ENCODE peak calls at places on chromosomes 13 and 19, in four cellular contexts. One of them, this sample, is unnamed.

GRCh38 chr13:113083402-113084061 is 22.1 kb upstream of the F7 start:
- DNase-seq in right lobe of liver: no peak
- DNase-seq in IMR-90: peak
- DNase-seq in Peyer's patch: no peak
- DNase-seq in this sample: no peak

GRCh38 chr13:26961890-26962615 is 201.5 kb upstream of the GPR12 start:
- DNase-seq in right lobe of liver: peak
- DNase-seq in IMR-90: no peak
- DNase-seq in Peyer's patch: peak
- DNase-seq in this sample: peak

GRCh38 chr19:37466277-37466797 is 907 bp downstream of the ZNF569 start:
- DNase-seq in right lobe of liver: no peak
- DNase-seq in IMR-90: no peak
- DNase-seq in Peyer's patch: no peak
- DNase-seq in this sample: no peak

GRCh38 chr13:79534596-79534995 is 53.6 kb downstream of the NDFIP2 start:
- DNase-seq in right lobe of liver: no peak
- DNase-seq in IMR-90: peak
- DNase-seq in Peyer's patch: no peak
- DNase-seq in this sample: no peak

GRCh38 chr19:15452111-15453047 is 2.6 kb upstream of the WIZ start:
- DNase-seq in right lobe of liver: peak
- DNase-seq in IMR-90: peak
- DNase-seq in Peyer's patch: peak
- DNase-seq in this sample: peak

GRCh38 chr13:80881495-80882482 is 540.9 kb upstream of the SPRY2 start:
- DNase-seq in right lobe of liver: no peak
- DNase-seq in IMR-90: no peak
- DNase-seq in Peyer's patch: no peak
- DNase-seq in this sample: no peak

GRCh38 chr19:29380581-29380980 is 145.2 kb upstream of the VSTM2B start:
- DNase-seq in right lobe of liver: no peak
- DNase-seq in IMR-90: no peak
- DNase-seq in Peyer's patch: peak
- DNase-seq in this sample: no peak

GRCh38 chr13:47484564-47484963 is 516.5 kb downstream of the SUCLA2 start:
- DNase-seq in right lobe of liver: no peak
- DNase-seq in IMR-90: peak
- DNase-seq in Peyer's patch: no peak
- DNase-seq in this sample: no peak

GRCh38 chr19:4232614-4233281 is 3.4 kb downstream of the EBI3 start:
- DNase-seq in right lobe of liver: no peak
- DNase-seq in IMR-90: no peak
- DNase-seq in Peyer's patch: no peak
- DNase-seq in this sample: no peak

GRCh38 chr19:4140237-4140711 is 13.2 kb upstream of the CREB3L3 start:
- DNase-seq in right lobe of liver: no peak
- DNase-seq in IMR-90: peak
- DNase-seq in Peyer's patch: peak
- DNase-seq in this sample: peak

GRCh38 chr19:6803036-6803404 is 30.5 kb downstream of the VAV1 start:
- DNase-seq in right lobe of liver: no peak
- DNase-seq in IMR-90: no peak
- DNase-seq in Peyer's patch: no peak
- DNase-seq in this sample: no peak

GRCh38 chr13:100673376-100673830 is 1.2 kb downstream of the TMTC4 start:
- DNase-seq in right lobe of liver: no peak
- DNase-seq in IMR-90: no peak
- DNase-seq in Peyer's patch: no peak
- DNase-seq in this sample: peak

GRCh38 chr19:37959665-37960114 is 52.7 kb downstream of the SIPA1L3 start:
- DNase-seq in right lobe of liver: no peak
- DNase-seq in IMR-90: no peak
- DNase-seq in Peyer's patch: no peak
- DNase-seq in this sample: no peak

GRCh38 chr13:98299954-98300350 is 122.9 kb upstream of the RNF113B start:
- DNase-seq in right lobe of liver: no peak
- DNase-seq in IMR-90: no peak
- DNase-seq in Peyer's patch: no peak
- DNase-seq in this sample: no peak

GRCh38 chr13:38012096-38012495 is 142.5 kb upstream of the TRPC4 start:
- DNase-seq in right lobe of liver: no peak
- DNase-seq in IMR-90: no peak
- DNase-seq in Peyer's patch: no peak
- DNase-seq in this sample: no peak

GRCh38 chr13:73307481-73307880 is 248.7 kb downstream of the KLF5 start:
- DNase-seq in right lobe of liver: no peak
- DNase-seq in IMR-90: peak
- DNase-seq in Peyer's patch: no peak
- DNase-seq in this sample: no peak

GRCh38 chr13:20997301-20998061 is 63.9 kb downstream of the LATS2 start:
- DNase-seq in right lobe of liver: no peak
- DNase-seq in IMR-90: peak
- DNase-seq in Peyer's patch: no peak
- DNase-seq in this sample: peak

GRCh38 chr19:34490141-34490766 is 8.7 kb downstream of the WTIP start:
- DNase-seq in right lobe of liver: no peak
- DNase-seq in IMR-90: no peak
- DNase-seq in Peyer's patch: no peak
- DNase-seq in this sample: no peak

GRCh38 chr13:99311137-99311536 is 3.9 kb upstream of the GPR183 start:
- DNase-seq in right lobe of liver: no peak
- DNase-seq in IMR-90: peak
- DNase-seq in Peyer's patch: no peak
- DNase-seq in this sample: no peak

GRCh38 chr13:106532111-106532929 is 3.1 kb downstream of the EFNB2 start:
- DNase-seq in right lobe of liver: no peak
- DNase-seq in IMR-90: peak
- DNase-seq in Peyer's patch: peak
- DNase-seq in this sample: no peak

GRCh38 chr13:30355405-30355741 is 48.0 kb upstream of the KATNAL1 start:
- DNase-seq in right lobe of liver: peak
- DNase-seq in IMR-90: no peak
- DNase-seq in Peyer's patch: no peak
- DNase-seq in this sample: peak

GRCh38 chr13:77728265-77728966 is 30.9 kb downstream of the SLAIN1 start:
- DNase-seq in right lobe of liver: no peak
- DNase-seq in IMR-90: no peak
- DNase-seq in Peyer's patch: no peak
- DNase-seq in this sample: no peak

GRCh38 chr13:39855236-39855635 is 199.8 kb downstream of the COG6 start:
- DNase-seq in right lobe of liver: no peak
- DNase-seq in IMR-90: no peak
- DNase-seq in Peyer's patch: no peak
- DNase-seq in this sample: no peak

DNA sequence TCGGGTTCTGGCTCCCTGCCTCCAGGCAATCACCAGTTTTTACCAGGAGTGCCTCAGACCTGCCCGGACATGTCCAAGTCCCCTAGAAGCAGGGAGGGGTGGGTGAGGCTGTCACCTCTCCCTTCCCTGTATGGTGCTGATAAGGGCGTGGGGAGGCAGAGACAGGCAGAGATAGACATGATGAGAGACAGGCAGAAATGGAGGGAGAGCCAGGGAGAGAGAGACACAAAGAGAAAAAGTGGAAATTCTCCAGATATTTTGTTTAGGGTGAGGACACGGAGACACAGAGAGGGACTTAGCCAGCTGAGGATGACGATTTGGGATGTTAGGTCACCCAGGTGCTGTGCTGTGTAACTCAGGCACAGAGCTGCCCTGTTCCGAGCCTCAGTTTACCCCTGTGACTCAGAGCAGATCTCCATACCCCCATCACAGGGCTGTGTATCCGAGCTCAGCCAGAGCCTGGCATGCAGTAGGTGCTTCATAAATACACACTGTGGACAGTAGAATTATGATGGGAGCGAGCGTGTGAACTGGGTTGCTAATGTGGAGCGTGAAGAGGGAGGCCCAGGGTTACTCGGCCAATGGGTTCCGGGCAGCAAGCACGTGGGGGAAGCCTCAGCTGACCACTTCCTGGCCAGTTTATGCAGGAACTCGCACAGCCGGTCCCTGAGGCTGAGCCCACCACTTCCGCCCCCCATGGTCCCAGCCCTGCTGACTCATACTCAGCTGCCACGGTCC is 11.9 kb upstream of the GDF15 start:
- DNase-seq in right lobe of liver: peak
- DNase-seq in IMR-90: peak
- DNase-seq in Peyer's patch: peak
- DNase-seq in this sample: peak
- TF ChIP-seq POLR2A in right lobe of liver: no peak
- TF ChIP-seq POLR2A in IMR-90: peak
- TF ChIP-seq POLR2A in Peyer's patch: no peak
- TF ChIP-seq POLR2A in this sample: peak

GRCh38 chr19:1860133-1860775 is 3.1 kb downstream of the KLF16 start:
- DNase-seq in right lobe of liver: peak
- DNase-seq in IMR-90: peak
- DNase-seq in Peyer's patch: peak
- DNase-seq in this sample: peak
- TF ChIP-seq POLR2A in right lobe of liver: peak
- TF ChIP-seq POLR2A in IMR-90: peak
- TF ChIP-seq POLR2A in Peyer's patch: peak
- TF ChIP-seq POLR2A in this sample: peak

GRCh38 chr19:1270854-1271527 is 1.9 kb downstream of the CIRBP start:
- DNase-seq in right lobe of liver: no peak
- DNase-seq in IMR-90: no peak
- DNase-seq in Peyer's patch: no peak
- DNase-seq in this sample: no peak
- TF ChIP-seq POLR2A in right lobe of liver: no peak
- TF ChIP-seq POLR2A in IMR-90: peak
- TF ChIP-seq POLR2A in Peyer's patch: no peak
- TF ChIP-seq POLR2A in this sample: no peak

DNA sequence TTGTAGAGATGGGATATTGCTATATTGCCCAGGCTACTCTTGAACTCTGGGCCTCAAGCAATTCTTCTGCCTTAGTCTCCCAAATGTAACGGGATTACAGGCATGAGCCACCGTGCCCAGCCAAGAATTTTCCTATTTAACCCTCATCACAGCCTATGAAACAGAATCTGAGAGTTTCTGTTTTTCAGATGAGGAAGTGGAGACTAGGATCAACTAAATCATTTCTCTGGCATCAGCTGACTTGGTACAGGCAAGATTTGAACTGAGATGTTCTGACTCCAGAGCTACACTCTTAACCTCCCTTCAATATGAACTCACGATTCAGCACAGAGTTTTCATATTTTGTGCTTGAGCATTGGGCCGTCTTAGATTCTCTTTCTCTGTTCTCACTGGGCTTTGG is 8.1 kb downstream of the ZNF460 start:
- DNase-seq in right lobe of liver: no peak
- DNase-seq in IMR-90: no peak
- DNase-seq in Peyer's patch: no peak
- DNase-seq in this sample: no peak
- TF ChIP-seq POLR2A in right lobe of liver: no peak
- TF ChIP-seq POLR2A in IMR-90: no peak
- TF ChIP-seq POLR2A in Peyer's patch: no peak
- TF ChIP-seq POLR2A in this sample: no peak

DNA sequence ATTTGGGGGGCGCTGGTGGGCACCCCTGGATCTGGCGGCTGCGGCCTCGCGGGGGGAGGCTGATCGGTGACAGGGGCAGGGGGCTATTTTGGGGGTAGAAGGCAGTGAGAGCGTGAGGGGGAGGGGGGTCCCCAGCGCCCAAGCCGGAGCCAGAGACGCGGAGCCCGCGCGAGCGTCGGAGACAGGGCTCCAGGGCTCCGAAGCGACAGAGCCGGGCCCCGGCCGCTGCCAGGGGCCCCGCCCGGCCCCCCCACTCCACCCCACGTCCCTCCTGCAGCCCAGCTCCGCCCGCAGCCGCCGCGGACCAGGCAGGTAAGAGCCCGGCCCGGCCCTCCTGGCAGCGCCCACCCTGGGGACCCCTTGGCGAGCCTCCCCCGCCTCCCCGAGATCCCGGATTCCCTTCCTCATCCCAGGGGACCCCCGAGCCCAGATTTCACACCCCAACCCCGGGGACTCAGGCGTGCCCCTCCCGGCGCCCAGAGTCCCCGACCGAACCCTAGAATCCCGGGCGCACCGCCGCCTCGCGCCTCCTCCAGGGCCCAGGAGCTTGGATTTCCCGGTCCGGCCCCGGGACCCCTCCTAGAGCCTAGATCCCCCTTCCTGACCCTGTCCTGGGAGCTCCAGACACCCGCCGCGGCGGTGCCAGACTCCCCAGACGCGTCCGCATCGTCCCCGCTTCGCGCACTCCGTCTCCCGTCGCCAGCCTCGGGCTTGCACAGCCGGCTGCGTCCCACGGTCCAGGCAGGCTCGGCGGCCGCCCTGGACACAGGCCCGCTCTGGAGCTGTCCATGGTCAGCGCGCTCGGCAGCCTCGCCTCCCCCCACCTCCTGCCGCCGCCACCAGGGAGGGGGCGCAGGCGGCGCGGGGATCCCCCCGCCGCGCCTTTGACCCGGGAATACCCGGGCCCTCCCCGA is at the start of gene PPFIA3:
- DNase-seq in right lobe of liver: peak
- DNase-seq in IMR-90: peak
- DNase-seq in Peyer's patch: peak
- DNase-seq in this sample: no peak
- TF ChIP-seq POLR2A in right lobe of liver: no peak
- TF ChIP-seq POLR2A in IMR-90: no peak
- TF ChIP-seq POLR2A in Peyer's patch: no peak
- TF ChIP-seq POLR2A in this sample: no peak

This sample was measured in erythroblast.